ENCODE peak calls at places on chromosomes 4 and X, in five cellular contexts. F is stimulated activated naive CD8-positive, alpha-beta T cell treated with anti-CD3 and anti-CD28 coated beads, Interleukin-15, amount 100 ng/mL, for 72 hours; J is head of caudate nucleus; U is D721Med; L is A673. M is an unnamed sample.
A peak's percentile ranks its signal among the peaks of the same experiment; 100 is the strongest.

GRCh38 chr4:121822796-121823504 is 733 bp downstream of the CCNA2 start:
- DNase-seq in J (no peak), F (peak; percentile 42), U (no peak), L (peak; percentile 75), M (no peak)

GRCh38 chr4:8707045-8707781 is 114.6 kb downstream of the CPZ start:
- DNase-seq in U (no peak), L (no peak), F (no peak), J (peak; percentile 5), M (no peak)

GRCh38 chrX:1207496-1208025 is 4.9 kb downstream of the CRLF2 start:
- DNase-seq in J (no peak), F (no peak), L (no peak), U (no peak), M (no peak)

GRCh38 chrX:39613997-39614679 is 483.6 kb downstream of the BCOR start:
- DNase-seq in F (peak; percentile 89), J (no peak), U (no peak), L (no peak), M (no peak)

GRCh38 chrX:13090261-13091110 is 46.1 kb upstream of the FAM9C start:
- DNase-seq in F (peak; percentile 44), J (no peak), L (no peak), U (no peak), M (no peak)

GRCh38 chr4:28558871-28559270 is 1698.2 kb downstream of the STIM2 start:
- DNase-seq in J (no peak), F (no peak), U (no peak), L (no peak), M (peak; percentile 29)

GRCh38 chr4:20430555-20430954 is 178.8 kb downstream of the SLIT2 start:
- DNase-seq in J (no peak), U (no peak), L (peak; percentile 40), F (no peak), M (peak; percentile 71)

GRCh38 chr4:159768011-159768410 is 665.1 kb downstream of the RAPGEF2 start:
- DNase-seq in L (no peak), F (no peak), J (no peak), U (no peak), M (peak; percentile 3)

GRCh38 chr4:1246901-1247810 is 1.8 kb downstream of the CTBP1 start:
- DNase-seq in L (peak; percentile 37), F (peak; percentile 45), J (no peak), U (peak; percentile 24), M (no peak)

GRCh38 chr4:1604706-1605205 is 79.4 kb downstream of the FAM53A start:
- DNase-seq in F (no peak), L (no peak), U (no peak), J (peak; percentile 32), M (no peak)

M was measured in foreskin keratinocyte.